ENCODE peak calls at places on chromosomes 12 and 14, in five cellular contexts. X is skeletal muscle cell; H is H1; A is thoracic aorta; Z is stimulated activated CD4-positive, alpha-beta T cell treated with anti-CD3 and anti-CD28 coated beads, Interleukin-4, amount 100 ng/mL, for 24 hours. E is an unnamed sample.

GRCh38 chr14:59358105-59358504 is 107.1 kb downstream of the GPR135 start:
- DNase-seq in X (no peak), A (peak; percentile 32), Z (no peak), H (peak; percentile 49), E (peak; percentile 65)

GRCh38 chr14:46054526-46054925 is 597.1 kb downstream of the RPL10L start:
- DNase-seq in Z (no peak), A (no peak), X (peak; percentile 60), H (no peak), E (peak; percentile 58)

GRCh38 chr12:50196537-50196936 is 29.4 kb upstream of the CERS5 start:
- DNase-seq in H (no peak), X (no peak), Z (no peak), A (no peak), E (no peak)

GRCh38 chr12:176321-177181 is 37.4 kb downstream of the SLC6A12 start:
- DNase-seq in H (no peak), X (no peak), A (no peak), Z (no peak), E (no peak)

GRCh38 chr12:42483534-42483857 is 106.0 kb downstream of the PRICKLE1 start:
- DNase-seq in A (no peak), Z (peak; percentile 8), H (no peak), X (no peak), E (no peak)

GRCh38 chr12:59620326-59620725 is 24.5 kb downstream of the SLC16A7 start:
- DNase-seq in A (no peak), Z (no peak), H (no peak), X (no peak), E (no peak)

GRCh38 chr12:103571286-103571685 is 15.8 kb upstream of the STAB2 start:
- DNase-seq in X (no peak), Z (no peak), H (no peak), A (no peak), E (no peak)

GRCh38 chr12:104903648-104904423 is 54.3 kb downstream of the SLC41A2 start:
- DNase-seq in Z (no peak), H (no peak), X (no peak), A (no peak), E (peak; percentile 5)

GRCh38 chr12:128933039-128933438 is 79.8 kb downstream of the GLT1D1 start:
- DNase-seq in X (no peak), H (no peak), A (no peak), Z (no peak), E (no peak)

GRCh38 chr12:105167346-105167745 is 59.8 kb downstream of the WASHC4 start:
- DNase-seq in X (peak; percentile 0), H (no peak), A (no peak), Z (no peak), E (peak; percentile 24)